ENCODE peak calls at places on chromosomes 7 and 10, in four cellular contexts. One of them, this sample, is unnamed.

GRCh38 chr7:135330088-135330487 is 96.5 kb downstream of the STRA8 start:
- DNase-seq in AG10803: no peak
- DNase-seq in dorsolateral prefrontal cortex: no peak
- DNase-seq in fibroblast of mammary gland: no peak
- DNase-seq in this sample: no peak

GRCh38 chr7:112207106-112207592 is 654 bp downstream of the ZNF277 start:
- DNase-seq in AG10803: peak; percentile 4
- DNase-seq in fibroblast of mammary gland: no peak
- DNase-seq in dorsolateral prefrontal cortex: no peak
- DNase-seq in this sample: no peak

GRCh38 chr10:19549503-19549902 is 266.7 kb upstream of the PLXDC2 start:
- DNase-seq in fibroblast of mammary gland: peak; percentile 38
- DNase-seq in dorsolateral prefrontal cortex: no peak
- DNase-seq in AG10803: no peak
- DNase-seq in this sample: no peak

GRCh38 chr7:35384761-35385700 is 131.1 kb upstream of the TBX20 start:
- DNase-seq in dorsolateral prefrontal cortex: no peak
- DNase-seq in fibroblast of mammary gland: no peak
- DNase-seq in AG10803: no peak
- DNase-seq in this sample: no peak

GRCh38 chr10:62374862-62375710 is 917 bp downstream of the ZNF365 start:
- DNase-seq in fibroblast of mammary gland: peak; percentile 10
- DNase-seq in dorsolateral prefrontal cortex: no peak
- DNase-seq in AG10803: peak; percentile 12
- DNase-seq in this sample: peak; percentile 43

GRCh38 chr10:116417821-116418220 is 9.8 kb upstream of the PNLIPRP3 start:
- DNase-seq in AG10803: no peak
- DNase-seq in dorsolateral prefrontal cortex: no peak
- DNase-seq in fibroblast of mammary gland: no peak
- DNase-seq in this sample: peak; percentile 26

GRCh38 chr7:110322796-110323195 is 768.1 kb upstream of the LRRN3 start:
- DNase-seq in fibroblast of mammary gland: no peak
- DNase-seq in AG10803: no peak
- DNase-seq in dorsolateral prefrontal cortex: no peak
- DNase-seq in this sample: no peak

GRCh38 chr10:42640610-42641229 is 2.4 kb upstream of the ZNF33B start:
- DNase-seq in fibroblast of mammary gland: no peak
- DNase-seq in dorsolateral prefrontal cortex: no peak
- DNase-seq in AG10803: no peak
- DNase-seq in this sample: no peak

GRCh38 chr7:44222776-44223261 is 22.0 kb downstream of the YKT6 start:
- DNase-seq in dorsolateral prefrontal cortex: peak; percentile 19
- DNase-seq in fibroblast of mammary gland: no peak
- DNase-seq in AG10803: no peak
- DNase-seq in this sample: no peak

GRCh38 chr7:75966209-75966961 is 28.0 kb downstream of the TMEM120A start:
- DNase-seq in dorsolateral prefrontal cortex: peak; percentile 61
- DNase-seq in AG10803: peak; percentile 81
- DNase-seq in fibroblast of mammary gland: peak; percentile 97
- DNase-seq in this sample: peak; percentile 51

GRCh38 chr10:18542832-18543231 is 108.6 kb downstream of the NSUN6 start:
- DNase-seq in dorsolateral prefrontal cortex: no peak
- DNase-seq in fibroblast of mammary gland: peak; percentile 44
- DNase-seq in AG10803: peak; percentile 40
- DNase-seq in this sample: peak; percentile 26

GRCh38 chr10:107011113-107011512 is 153.4 kb downstream of the SORCS1 start:
- DNase-seq in dorsolateral prefrontal cortex: no peak
- DNase-seq in fibroblast of mammary gland: no peak
- DNase-seq in AG10803: no peak
- DNase-seq in this sample: no peak

GRCh38 chr10:117090831-117091230 is 47.2 kb downstream of the VAX1 start:
- DNase-seq in AG10803: no peak
- DNase-seq in fibroblast of mammary gland: no peak
- DNase-seq in dorsolateral prefrontal cortex: no peak
- DNase-seq in this sample: no peak

GRCh38 chr10:110918269-110918632 is 729 bp downstream of the BBIP1 start:
- DNase-seq in AG10803: peak; percentile 97
- DNase-seq in fibroblast of mammary gland: peak; percentile 92
- DNase-seq in dorsolateral prefrontal cortex: peak; percentile 83
- DNase-seq in this sample: peak; percentile 96

GRCh38 chr10:86178401-86179142 is 188.0 kb downstream of the GRID1 start:
- DNase-seq in dorsolateral prefrontal cortex: no peak
- DNase-seq in fibroblast of mammary gland: no peak
- DNase-seq in AG10803: peak; percentile 4
- DNase-seq in this sample: no peak

GRCh38 chr7:88090671-88091070 is 129.2 kb downstream of the SRI start:
- DNase-seq in fibroblast of mammary gland: peak; percentile 22
- DNase-seq in dorsolateral prefrontal cortex: no peak
- DNase-seq in AG10803: peak; percentile 3
- DNase-seq in this sample: no peak

GRCh38 chr10:86265877-86266259 is 100.7 kb downstream of the GRID1 start:
- DNase-seq in AG10803: no peak
- DNase-seq in dorsolateral prefrontal cortex: peak; percentile 8
- DNase-seq in fibroblast of mammary gland: no peak
- DNase-seq in this sample: no peak

GRCh38 chr7:123208793-123209192 is 9.0 kb upstream of the SLC13A1 start:
- DNase-seq in fibroblast of mammary gland: peak; percentile 31
- DNase-seq in AG10803: no peak
- DNase-seq in dorsolateral prefrontal cortex: no peak
- DNase-seq in this sample: peak; percentile 21

GRCh38 chr7:77537595-77538185 is 595 bp downstream of the PTPN12 start:
- DNase-seq in dorsolateral prefrontal cortex: no peak
- DNase-seq in fibroblast of mammary gland: no peak
- DNase-seq in AG10803: peak; percentile 25
- DNase-seq in this sample: peak; percentile 28

GRCh38 chr10:100730739-100731602 is 14.4 kb upstream of the PAX2 start:
- DNase-seq in dorsolateral prefrontal cortex: no peak
- DNase-seq in fibroblast of mammary gland: peak; percentile 5
- DNase-seq in AG10803: peak; percentile 34
- DNase-seq in this sample: no peak

GRCh38 chr7:123367508-123368122 is 166.8 kb downstream of the IQUB start:
- DNase-seq in dorsolateral prefrontal cortex: no peak
- DNase-seq in AG10803: peak; percentile 3
- DNase-seq in fibroblast of mammary gland: peak; percentile 63
- DNase-seq in this sample: peak; percentile 59

GRCh38 chr10:33365871-33366411 is 31.5 kb upstream of the NRP1 start:
- DNase-seq in AG10803: peak; percentile 90
- DNase-seq in fibroblast of mammary gland: peak; percentile 98
- DNase-seq in dorsolateral prefrontal cortex: no peak
- DNase-seq in this sample: peak; percentile 94

GRCh38 chr10:119834188-119834587 is 38.5 kb downstream of the MCMBP start:
- DNase-seq in dorsolateral prefrontal cortex: no peak
- DNase-seq in fibroblast of mammary gland: no peak
- DNase-seq in AG10803: no peak
- DNase-seq in this sample: no peak

GRCh38 chr7:36110584-36110983 is 42.5 kb upstream of the EEPD1 start:
- DNase-seq in AG10803: no peak
- DNase-seq in dorsolateral prefrontal cortex: no peak
- DNase-seq in fibroblast of mammary gland: no peak
- DNase-seq in this sample: no peak

GRCh38 chr10:6163364-6164270 is 39.1 kb upstream of the PFKFB3 start:
- DNase-seq in fibroblast of mammary gland: peak; percentile 79
- DNase-seq in dorsolateral prefrontal cortex: peak; percentile 85
- DNase-seq in AG10803: peak; percentile 86
- DNase-seq in this sample: peak; percentile 82

GRCh38 chr10:125000366-125001312 is 58.7 kb downstream of the ZRANB1 start:
- DNase-seq in dorsolateral prefrontal cortex: peak; percentile 47
- DNase-seq in fibroblast of mammary gland: no peak
- DNase-seq in AG10803: no peak
- DNase-seq in this sample: peak; percentile 63

GRCh38 chr10:116170815-116171250 is 102.2 kb downstream of the GFRA1 start:
- DNase-seq in dorsolateral prefrontal cortex: no peak
- DNase-seq in fibroblast of mammary gland: peak; percentile 70
- DNase-seq in AG10803: peak; percentile 67
- DNase-seq in this sample: peak; percentile 37

GRCh38 chr10:69572159-69573055 is 815 bp downstream of the NEUROG3 start:
- DNase-seq in AG10803: no peak
- DNase-seq in dorsolateral prefrontal cortex: no peak
- DNase-seq in fibroblast of mammary gland: peak; percentile 20
- DNase-seq in this sample: no peak

GRCh38 chr10:48607356-48608278 is 2.7 kb upstream of the ARHGAP22 start:
- DNase-seq in AG10803: peak; percentile 25
- DNase-seq in fibroblast of mammary gland: no peak
- DNase-seq in dorsolateral prefrontal cortex: no peak
- DNase-seq in this sample: no peak

GRCh38 chr7:79529214-79529895 is 75.9 kb upstream of the MAGI2 start:
- DNase-seq in dorsolateral prefrontal cortex: no peak
- DNase-seq in fibroblast of mammary gland: no peak
- DNase-seq in AG10803: no peak
- DNase-seq in this sample: peak; percentile 1

GRCh38 chr10:123227706-123228105 is 73.5 kb downstream of the BUB3 start:
- DNase-seq in fibroblast of mammary gland: no peak
- DNase-seq in AG10803: no peak
- DNase-seq in dorsolateral prefrontal cortex: no peak
- DNase-seq in this sample: no peak

GRCh38 chr10:6918305-6918704 is 338.2 kb upstream of the PRKCQ start:
- DNase-seq in fibroblast of mammary gland: peak; percentile 28
- DNase-seq in AG10803: no peak
- DNase-seq in dorsolateral prefrontal cortex: no peak
- DNase-seq in this sample: no peak

GRCh38 chr10:24467605-24468004 is 256.1 kb downstream of the ARHGAP21 start:
- DNase-seq in AG10803: no peak
- DNase-seq in fibroblast of mammary gland: peak; percentile 37
- DNase-seq in dorsolateral prefrontal cortex: no peak
- DNase-seq in this sample: peak; percentile 45

GRCh38 chr10:24465899-24466615 is 257.1 kb downstream of the KIAA1217 start:
- DNase-seq in dorsolateral prefrontal cortex: no peak
- DNase-seq in AG10803: peak; percentile 88
- DNase-seq in fibroblast of mammary gland: peak; percentile 97
- DNase-seq in this sample: peak; percentile 98

GRCh38 chr10:24466616-24466949 is 257.1 kb downstream of the ARHGAP21 start:
- DNase-seq in fibroblast of mammary gland: no peak
- DNase-seq in dorsolateral prefrontal cortex: no peak
- DNase-seq in AG10803: no peak
- DNase-seq in this sample: no peak

GRCh38 chr10:24468281-24468751 is 255.4 kb downstream of the ARHGAP21 start:
- DNase-seq in AG10803: no peak
- DNase-seq in dorsolateral prefrontal cortex: no peak
- DNase-seq in fibroblast of mammary gland: peak; percentile 51
- DNase-seq in this sample: peak; percentile 58

DNA sequence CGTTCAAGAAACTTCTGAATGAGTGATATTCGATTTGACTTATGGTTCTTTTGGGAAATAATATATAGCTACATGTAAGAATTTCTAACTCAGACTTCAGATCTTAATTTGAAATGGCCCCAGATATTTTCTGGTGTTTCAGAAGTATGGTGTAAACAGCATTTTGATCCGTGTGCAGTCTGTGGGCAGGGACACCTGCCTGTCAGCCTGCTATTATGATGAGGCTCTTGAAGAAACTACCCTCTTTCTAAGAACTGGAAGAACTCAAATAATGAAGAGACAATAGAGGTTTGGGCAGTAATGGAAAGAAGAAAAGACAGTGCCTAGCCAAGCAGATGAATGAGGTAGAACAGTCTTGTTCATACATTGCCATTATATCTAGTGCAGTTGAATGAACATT is 256.6 kb downstream of the ARHGAP21 start:
- DNase-seq in AG10803: no peak
- DNase-seq in fibroblast of mammary gland: no peak
- DNase-seq in dorsolateral prefrontal cortex: no peak
- DNase-seq in this sample: peak; percentile 12
- H3K4me3 ChIP-seq in AG10803: no peak overlapping the region
- H3K4me3 ChIP-seq in fibroblast of mammary gland: peak overlapping the region; percentile 65
- H3K4me3 ChIP-seq in dorsolateral prefrontal cortex: no peak overlapping the region
- H3K4me3 ChIP-seq in this sample: peak overlapping the region; percentile 77

DNA sequence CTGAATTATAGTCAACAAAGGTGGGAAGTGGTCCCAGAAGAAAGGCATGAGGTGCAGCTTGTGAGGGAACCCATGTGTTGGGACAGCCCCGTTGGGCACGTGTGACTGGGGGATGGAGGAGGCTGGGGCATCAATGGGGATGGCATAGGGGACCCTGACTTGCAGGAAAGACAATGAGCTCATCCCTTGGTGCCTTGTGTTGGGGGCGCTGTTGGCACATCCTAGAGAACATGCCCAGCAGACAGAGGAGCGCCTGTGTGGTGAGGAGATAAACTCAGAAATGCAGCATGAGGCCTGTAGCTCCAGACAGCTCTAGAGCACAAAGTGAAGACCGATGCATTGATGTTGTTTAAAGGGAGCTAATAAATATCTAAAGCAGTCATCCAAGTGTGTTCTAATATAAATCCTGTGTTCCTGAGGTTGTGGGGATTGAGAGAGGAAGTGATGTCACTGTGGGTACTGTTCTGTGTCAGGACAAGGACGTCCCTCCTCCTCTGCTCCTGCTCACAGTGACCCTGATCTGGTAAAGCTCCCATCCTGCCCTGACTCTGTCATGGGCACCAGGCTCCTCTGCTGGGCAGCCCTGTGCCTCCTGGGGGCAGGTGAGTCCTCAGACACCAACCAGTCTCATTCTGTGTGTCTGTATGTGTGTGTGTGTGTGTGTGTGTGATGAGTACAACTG is 126.1 kb upstream of the PRSS58 start:
- DNase-seq in dorsolateral prefrontal cortex: no peak
- DNase-seq in fibroblast of mammary gland: no peak
- DNase-seq in AG10803: no peak
- DNase-seq in this sample: peak; percentile 28
- H3K4me3 ChIP-seq in dorsolateral prefrontal cortex: no peak overlapping the region
- H3K4me3 ChIP-seq in fibroblast of mammary gland: no peak overlapping the region
- H3K4me3 ChIP-seq in AG10803: no peak overlapping the region
- H3K4me3 ChIP-seq in this sample: no peak overlapping the region

GRCh38 chr10:98435178-98435577 is 11.6 kb downstream of the HPS1 start:
- DNase-seq in dorsolateral prefrontal cortex: no peak
- DNase-seq in AG10803: no peak
- DNase-seq in fibroblast of mammary gland: no peak
- DNase-seq in this sample: no peak
- H3K4me3 ChIP-seq in dorsolateral prefrontal cortex: no peak overlapping the region
- H3K4me3 ChIP-seq in AG10803: no peak overlapping the region
- H3K4me3 ChIP-seq in fibroblast of mammary gland: no peak overlapping the region
- H3K4me3 ChIP-seq in this sample: no peak overlapping the region

GRCh38 chr7:100736671-100737070 is 3.3 kb downstream of the ZAN start:
- DNase-seq in dorsolateral prefrontal cortex: no peak
- DNase-seq in AG10803: no peak
- DNase-seq in fibroblast of mammary gland: no peak
- DNase-seq in this sample: no peak

GRCh38 chr7:100745184-100745583 is 11.8 kb downstream of the ZAN start:
- DNase-seq in fibroblast of mammary gland: peak; percentile 64
- DNase-seq in AG10803: peak; percentile 17
- DNase-seq in dorsolateral prefrontal cortex: peak; percentile 84
- DNase-seq in this sample: peak; percentile 60

GRCh38 chr7:100744605-100745004 is 11.2 kb downstream of the ZAN start:
- DNase-seq in AG10803: no peak
- DNase-seq in fibroblast of mammary gland: no peak
- DNase-seq in dorsolateral prefrontal cortex: no peak
- DNase-seq in this sample: no peak

GRCh38 chr7:100735730-100736129 is 2.3 kb downstream of the ZAN start:
- DNase-seq in AG10803: no peak
- DNase-seq in fibroblast of mammary gland: no peak
- DNase-seq in dorsolateral prefrontal cortex: no peak
- DNase-seq in this sample: no peak

DNA sequence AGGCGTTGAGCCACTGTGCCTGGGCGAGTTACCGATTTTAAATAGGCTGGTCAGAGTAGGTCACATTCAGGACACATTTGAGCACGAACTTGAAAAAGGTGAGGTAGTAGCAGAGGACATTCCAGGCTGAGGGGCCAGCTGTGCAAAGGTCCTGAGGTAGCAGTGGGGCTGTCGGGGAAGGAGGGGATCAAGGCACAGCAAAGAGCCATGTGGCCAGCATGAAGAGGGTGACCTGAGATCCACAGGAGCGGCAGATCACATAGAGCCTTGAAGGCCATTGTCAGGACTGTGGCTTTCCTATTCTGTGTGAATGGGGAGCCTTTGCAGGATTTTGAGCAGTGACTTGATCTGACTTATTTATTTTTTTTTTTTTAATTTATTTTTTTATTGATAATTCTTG is 6.5 kb downstream of the ZAN start:
- DNase-seq in AG10803: no peak
- DNase-seq in fibroblast of mammary gland: no peak
- DNase-seq in dorsolateral prefrontal cortex: no peak
- DNase-seq in this sample: no peak
- H3K4me3 ChIP-seq in AG10803: no peak overlapping the region
- H3K4me3 ChIP-seq in fibroblast of mammary gland: no peak overlapping the region
- H3K4me3 ChIP-seq in dorsolateral prefrontal cortex: no peak overlapping the region
- H3K4me3 ChIP-seq in this sample: no peak overlapping the region